ENCODE peak calls at places on chromosome 9, in ten cellular contexts. T is PC-3; U is foreskin keratinocyte; F is upper lobe of left lung; G is lung; R is lower lobe of right lung; A is A549; D is heart left ventricle; Q is RWPE1; C is effector memory CD4-positive, alpha-beta T cell. I is an unnamed sample.

GRCh38 chr9:107227696-107228258 is 55.3 kb upstream of the RAD23B start:
- DNase-seq in G (no peak), T (no peak), C (no peak), U (no peak), D (no peak), F (no peak), R (no peak), A (no peak), Q (no peak), I (no peak)

GRCh38 chr9:35852876-35853865 is 17.0 kb downstream of the OR13J1 start:
- DNase-seq in T (no peak), F (no peak), U (no peak), A (no peak), C (no peak), Q (no peak), G (no peak), R (no peak), D (no peak), I (no peak)

GRCh38 chr9:99085949-99086948 is 18.7 kb upstream of the TGFBR1 start:
- DNase-seq in U (no peak), F (peak), D (no peak), Q (no peak), C (no peak), A (no peak), G (no peak), T (no peak), R (no peak), I (peak)

GRCh38 chr9:115291841-115292240 is 173.9 kb upstream of the TNC start:
- DNase-seq in A (no peak), G (peak), F (peak), U (peak), Q (peak), T (peak), C (no peak), R (peak), D (no peak), I (no peak)

GRCh38 chr9:69204869-69205268 is 30.8 kb downstream of the TJP2 start:
- DNase-seq in D (peak), F (no peak), T (peak), R (no peak), Q (no peak), C (no peak), U (no peak), G (peak), A (no peak), I (no peak)

GRCh38 chr9:122186301-122186700 is 26.6 kb downstream of the MORN5 start:
- DNase-seq in A (no peak), U (no peak), G (no peak), Q (no peak), C (no peak), F (no peak), T (no peak), D (no peak), R (no peak), I (no peak)

GRCh38 chr9:71928376-71928775 is 16.9 kb downstream of the C9orf85 start:
- DNase-seq in F (no peak), T (peak), G (no peak), C (no peak), Q (no peak), U (no peak), R (no peak), A (no peak), D (no peak), I (no peak)

GRCh38 chr9:97740848-97741821 is 44.0 kb upstream of the XPA start:
- DNase-seq in D (peak), A (no peak), F (peak), Q (peak), U (peak), G (peak), T (no peak), C (no peak), R (peak), I (no peak)

GRCh38 chr9:130183133-130183762 is 11.0 kb downstream of the NCS1 start:
- DNase-seq in A (peak), D (no peak), T (no peak), U (no peak), G (no peak), C (no peak), F (no peak), Q (no peak), R (no peak), I (no peak)

GRCh38 chr9:130213898-130214761 is 41.9 kb downstream of the NCS1 start:
- DNase-seq in U (no peak), A (no peak), G (no peak), D (no peak), F (no peak), R (no peak), C (no peak), Q (no peak), T (no peak), I (no peak)

GRCh38 chr9:94912700-94913249 is 186.3 kb downstream of the AOPEP start:
- DNase-seq in D (peak), A (peak), C (no peak), T (peak), F (no peak), R (no peak), G (peak), Q (peak), U (peak), I (no peak)

GRCh38 chr9:103210607-103211006 is 215.5 kb downstream of the CYLC2 start:
- DNase-seq in R (no peak), D (no peak), F (no peak), Q (no peak), G (no peak), A (no peak), C (no peak), U (no peak), T (no peak), I (no peak)

GRCh38 chr9:110623462-110624025 is 44.0 kb upstream of the SVEP1 start:
- DNase-seq in A (peak), G (peak), C (no peak), D (no peak), T (peak), U (no peak), R (no peak), F (no peak), Q (peak), I (no peak)

GRCh38 chr9:76691761-76692313 is 72.4 kb upstream of the PCA3 start:
- DNase-seq in Q (no peak), C (no peak), U (no peak), T (no peak), D (no peak), R (no peak), A (no peak), F (no peak), G (no peak), I (no peak)

GRCh38 chr9:8857330-8858249 is 1058.0 kb upstream of the DMAC1 start:
- DNase-seq in D (peak), R (peak), U (no peak), C (no peak), T (no peak), F (peak), G (peak), Q (no peak), A (no peak), I (peak)

GRCh38 chr9:127519301-127520166 is 68.2 kb downstream of the LRSAM1 start:
- DNase-seq in T (peak), Q (peak), U (peak), C (no peak), F (peak), G (peak), A (no peak), D (peak), R (no peak), I (no peak)

GRCh38 chr9:127568618-127568970 is 43.5 kb upstream of the STXBP1 start:
- DNase-seq in R (no peak), A (no peak), F (no peak), C (no peak), D (no peak), G (no peak), U (no peak), Q (no peak), T (no peak), I (no peak)

GRCh38 chr9:91382298-91382697 is 20.6 kb upstream of the AUH start:
- DNase-seq in R (no peak), Q (no peak), G (no peak), T (no peak), D (no peak), F (no peak), C (no peak), A (no peak), U (no peak), I (no peak)

GRCh38 chr9:96620155-96620514 is 492 bp upstream of the CDC14B start:
- DNase-seq in A (no peak), R (no peak), C (no peak), Q (no peak), T (no peak), G (no peak), U (no peak), F (no peak), D (no peak), I (no peak)

GRCh38 chr9:122197334-122197872 is 31.4 kb downstream of the LHX6 start:
- DNase-seq in A (no peak), G (no peak), F (no peak), C (no peak), T (no peak), U (no peak), D (no peak), R (no peak), Q (no peak), I (no peak)

GRCh38 chr9:14479187-14479586 is 165.2 kb upstream of the NFIB start:
- DNase-seq in G (no peak), T (no peak), U (no peak), C (no peak), F (no peak), Q (no peak), R (no peak), D (no peak), A (no peak), I (no peak)

GRCh38 chr9:132647806-132648205 is 22.0 kb downstream of the DDX31 start:
- DNase-seq in R (no peak), Q (no peak), D (no peak), G (no peak), C (no peak), T (peak), U (no peak), F (no peak), A (no peak), I (no peak)

GRCh38 chr9:132647355-132647754 is 22.4 kb downstream of the DDX31 start:
- DNase-seq in R (no peak), U (peak), C (no peak), Q (no peak), D (no peak), G (no peak), T (peak), A (no peak), F (no peak), I (no peak)

GRCh38 chr9:132645711-132646110 is 24.1 kb downstream of the DDX31 start:
- DNase-seq in R (no peak), F (no peak), U (no peak), C (no peak), T (no peak), D (no peak), Q (no peak), G (no peak), A (no peak), I (no peak)

GRCh38 chr9:132645306-132645705 is 24.5 kb downstream of the DDX31 start:
- DNase-seq in F (no peak), U (no peak), D (no peak), R (no peak), A (no peak), C (no peak), Q (no peak), G (no peak), T (no peak), I (no peak)

DNA sequence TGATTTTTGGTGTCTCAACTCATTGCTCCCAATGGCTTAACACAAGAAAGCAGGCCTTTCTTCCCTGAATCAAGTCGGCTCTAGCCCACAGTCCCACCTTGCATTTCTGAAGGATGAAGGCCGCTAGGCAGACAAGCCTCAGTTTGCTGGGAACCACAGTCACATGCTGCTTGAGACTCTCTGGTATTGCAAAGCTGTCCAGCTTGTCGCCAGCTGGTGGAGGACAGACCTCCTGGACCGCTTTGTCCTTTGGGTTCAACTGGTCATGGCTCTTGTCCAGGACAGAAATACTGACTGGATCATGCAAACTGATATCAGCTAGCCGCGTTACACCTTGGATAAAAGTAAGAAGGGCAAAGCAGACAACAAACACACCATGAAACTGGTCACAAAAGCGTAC is 23.1 kb downstream of the DDX31 start:
- DNase-seq in T (no peak), A (no peak), D (no peak), Q (no peak), G (no peak), C (no peak), U (no peak), F (no peak), R (no peak), I (no peak)
- H3K27ac ChIP-seq in T (peak), A (no peak), D (no peak), Q (no peak), G (no peak), C (no peak), U (peak), F (no peak), R (no peak), I (no peak)

DNA sequence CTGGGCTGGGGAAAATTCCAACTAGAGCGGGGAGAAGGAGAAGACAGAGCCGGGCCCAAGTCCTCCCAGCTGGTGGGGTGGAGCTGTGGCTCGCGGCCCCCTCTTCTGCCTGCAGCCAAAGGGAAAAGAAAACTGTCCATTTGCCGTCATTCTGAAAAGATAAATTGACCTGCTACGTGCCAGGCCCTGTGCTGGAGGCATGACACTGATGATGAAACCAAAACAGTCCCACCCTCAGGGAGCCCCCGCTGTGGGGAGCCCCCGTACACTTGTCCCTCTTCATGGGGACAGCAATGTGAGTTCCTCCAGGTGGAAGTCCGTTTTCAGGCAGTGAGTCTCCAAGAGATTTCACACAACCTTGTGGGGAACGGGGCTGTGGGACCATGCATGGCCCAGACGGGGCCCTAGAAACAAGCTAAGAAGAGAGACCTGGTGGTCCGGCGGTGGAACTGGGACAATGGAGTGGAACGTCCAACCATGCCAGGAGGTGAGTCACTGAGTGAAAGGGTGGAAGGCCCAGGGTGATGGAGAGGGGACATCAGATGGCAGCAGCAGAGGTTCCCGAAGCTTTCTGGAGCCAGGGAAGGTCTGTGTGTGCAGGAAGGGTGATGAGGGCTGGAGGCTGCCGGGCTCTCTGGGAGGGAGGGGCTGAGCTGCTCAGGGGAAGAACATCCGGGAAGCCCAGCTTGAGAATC is 114.7 kb upstream of the COL5A1 start:
- DNase-seq in T (no peak), A (no peak), D (no peak), U (no peak), Q (no peak), R (no peak), C (no peak), G (no peak), F (no peak), I (no peak)
- H3K27ac ChIP-seq in T (no peak), A (no peak), D (peak), U (no peak), Q (no peak), R (no peak), C (no peak), G (no peak), F (no peak), I (peak)

GRCh38 chr9:89463986-89464901 is 33.7 kb downstream of the SEMA4D start:
- DNase-seq in G (peak), A (no peak), F (peak), U (no peak), C (peak), Q (no peak), T (no peak), D (no peak), R (no peak), I (no peak)

GRCh38 chr9:89460551-89460950 is 37.4 kb downstream of the SEMA4D start:
- DNase-seq in R (no peak), Q (no peak), G (no peak), F (no peak), A (no peak), T (no peak), D (no peak), C (no peak), U (no peak), I (no peak)

GRCh38 chr9:89461302-89461701 is 36.6 kb downstream of the SEMA4D start:
- DNase-seq in A (no peak), Q (peak), G (no peak), C (no peak), R (no peak), F (no peak), U (no peak), T (peak), D (no peak), I (no peak)

GRCh38 chr9:89464991-89465390 is 32.9 kb downstream of the SEMA4D start:
- DNase-seq in R (no peak), T (no peak), U (no peak), G (no peak), Q (no peak), D (no peak), C (no peak), A (no peak), F (no peak), I (no peak)

GRCh38 chr9:89462817-89463216 is 35.1 kb downstream of the SEMA4D start:
- DNase-seq in F (no peak), U (no peak), R (no peak), C (no peak), Q (no peak), T (no peak), D (no peak), A (no peak), G (no peak), I (no peak)
- H3K27ac ChIP-seq in F (no peak), U (no peak), R (no peak), C (peak), Q (no peak), T (no peak), D (no peak), A (no peak), G (no peak), I (no peak)

GRCh38 chr9:659286-659685 is 182.2 kb upstream of the DMRT1 start:
- DNase-seq in C (no peak), U (no peak), Q (no peak), R (no peak), A (no peak), F (no peak), G (no peak), D (no peak), T (no peak), I (no peak)
- H3K27ac ChIP-seq in C (no peak), U (no peak), Q (no peak), R (no peak), A (no peak), F (no peak), G (no peak), D (peak), T (no peak), I (no peak)

DNA sequence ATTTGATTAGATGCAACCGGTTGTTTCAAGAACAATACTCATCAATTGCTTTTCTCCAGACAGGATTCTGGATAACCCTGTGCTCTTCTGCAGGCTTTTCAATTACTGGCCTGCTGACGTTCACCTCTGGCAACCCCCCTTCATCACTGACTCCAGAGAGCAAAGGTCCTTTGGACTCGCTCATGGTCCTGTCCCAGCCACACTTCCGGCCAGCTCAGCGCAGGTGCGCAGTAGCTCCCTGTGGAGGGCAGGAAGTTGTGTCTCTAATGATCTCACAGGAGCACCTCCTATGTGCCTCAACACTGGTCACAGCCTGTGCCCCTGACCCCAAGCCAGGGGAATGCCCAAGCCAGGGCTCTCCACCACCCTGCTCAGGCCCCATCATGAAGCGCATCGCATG is 44.0 kb downstream of the OLFM1 start:
- DNase-seq in T (no peak), R (no peak), C (no peak), U (no peak), Q (no peak), G (no peak), A (no peak), D (no peak), F (no peak), I (no peak)
- H3K27ac ChIP-seq in T (no peak), R (no peak), C (no peak), U (no peak), Q (no peak), G (no peak), A (no peak), D (no peak), F (no peak), I (no peak)

DNA sequence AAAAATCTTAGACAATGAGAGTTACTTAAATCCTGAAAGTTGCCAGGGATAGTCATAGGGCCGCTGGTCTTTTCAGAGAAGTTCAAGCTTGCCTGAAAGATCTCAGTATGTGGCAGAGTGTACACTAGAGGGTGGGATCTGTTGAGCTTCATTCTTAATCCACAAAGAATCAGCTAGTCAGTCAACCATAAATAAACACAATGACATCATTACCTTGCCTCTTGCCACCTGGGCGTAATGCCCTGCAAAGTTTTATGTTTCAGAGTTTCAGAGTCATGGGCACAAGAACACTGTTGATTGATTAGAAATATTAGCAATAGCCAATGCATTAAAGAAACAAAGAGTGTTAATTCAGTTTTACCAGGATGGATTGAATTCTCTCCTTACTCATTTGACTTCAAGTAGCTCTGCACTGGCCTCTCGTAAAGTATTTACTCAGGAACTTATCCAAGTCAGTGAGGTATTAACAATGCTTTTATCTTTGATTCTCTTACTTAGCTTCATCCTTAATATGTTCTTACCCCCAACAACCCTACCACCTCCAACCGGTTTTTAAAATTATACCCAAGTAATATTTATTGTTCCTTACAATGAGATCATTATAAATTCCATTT is 14.3 kb upstream of the ANXA1 start:
- DNase-seq in R (no peak), U (peak), T (peak), Q (no peak), C (no peak), G (no peak), F (no peak), D (no peak), A (peak), I (no peak)
- H3K27ac ChIP-seq in R (no peak), U (peak), T (peak), Q (no peak), C (no peak), G (no peak), F (no peak), D (no peak), A (peak), I (peak)

GRCh38 chr9:136978865-136979544 is 1.7 kb downstream of the PTGDS start:
- DNase-seq in Q (no peak), U (no peak), F (no peak), D (peak), A (no peak), T (no peak), C (no peak), R (no peak), G (no peak), I (no peak)

GRCh38 chr9:136979769-136980587 is 2.7 kb downstream of the PTGDS start:
- DNase-seq in T (no peak), Q (no peak), F (no peak), C (no peak), U (no peak), D (no peak), G (no peak), A (no peak), R (no peak), I (no peak)

GRCh38 chr9:136977223-136978072 is at the start of gene PTGDS:
- DNase-seq in A (no peak), G (peak), T (no peak), D (peak), F (no peak), C (no peak), U (no peak), R (no peak), Q (no peak), I (no peak)

GRCh38 chr9:136980669-136981478 is 1.9 kb upstream of the LCNL1 start:
- DNase-seq in D (no peak), R (no peak), T (no peak), Q (no peak), A (no peak), U (no peak), C (no peak), F (no peak), G (no peak), I (no peak)

GRCh38 chr9:136978073-136978864 is 965 bp downstream of the PTGDS start:
- DNase-seq in C (peak), G (peak), Q (peak), U (no peak), T (peak), R (peak), A (peak), D (peak), F (peak), I (peak)
- H3K27ac ChIP-seq in C (no peak), G (peak), Q (peak), U (no peak), T (no peak), R (peak), A (peak), D (peak), F (peak), I (peak)

I was measured in gastrocnemius medialis.